ENCODE peak calls at places on chromosomes 12 and 14, in seven cellular contexts. X, M, E, A, I, L and H are unnamed samples.

GRCh38 chr14:102544034-102544744 is 34.6 kb upstream of the ANKRD9 start:
- DNase-seq in X (no peak), M (no peak), E (no peak), A (no peak), I (no peak), L (no peak), H (no peak)

GRCh38 chr12:27572486-27573255 is 48.7 kb downstream of the PPFIBP1 start:
- DNase-seq in X (no peak), M (no peak), E (no peak), A (no peak), I (no peak), L (no peak), H (no peak)

GRCh38 chr14:90608281-90608680 is 207.9 kb downstream of the TTC7B start:
- DNase-seq in X (no peak), M (no peak), E (no peak), A (no peak), I (no peak), L (no peak), H (no peak)

GRCh38 chr14:68936476-68936875 is 42.6 kb downstream of the ACTN1 start:
- DNase-seq in X (no peak), M (no peak), E (no peak), A (no peak), I (peak; percentile 46), L (no peak), H (no peak)

GRCh38 chr12:40058721-40059190 is 47.1 kb downstream of the SLC2A13 start:
- DNase-seq in X (no peak), M (no peak), E (no peak), A (no peak), I (peak; percentile 14), L (no peak), H (no peak)

GRCh38 chr12:56188786-56189335 is 422 bp downstream of the SMARCC2 start:
- DNase-seq in X (no peak), M (peak; percentile 36), E (no peak), A (no peak), I (no peak), L (no peak), H (no peak)

GRCh38 chr12:96361074-96361473 is 39.2 kb downstream of the CDK17 start:
- DNase-seq in X (no peak), M (no peak), E (no peak), A (no peak), I (no peak), L (no peak), H (no peak)

GRCh38 chr12:101697930-101698781 is 716 bp downstream of the CHPT1 start:
- DNase-seq in X (peak; percentile 34), M (peak; percentile 37), E (peak; percentile 68), A (peak; percentile 64), I (peak; percentile 29), L (peak; percentile 64), H (peak; percentile 70)

GRCh38 chr14:69235708-69236107 is 24.2 kb upstream of the GALNT16 start:
- DNase-seq in X (no peak), M (no peak), E (no peak), A (no peak), I (no peak), L (no peak), H (no peak)

GRCh38 chr12:6468283-6468575 is 2.2 kb downstream of the VAMP1 start:
- DNase-seq in X (no peak), M (no peak), E (no peak), A (no peak), I (no peak), L (no peak), H (no peak)

GRCh38 chr14:94480809-94481208 is 4.8 kb upstream of the SERPINA9 start:
- DNase-seq in X (no peak), M (no peak), E (no peak), A (no peak), I (no peak), L (no peak), H (no peak)

GRCh38 chr14:73789996-73790581 is 61.5 kb upstream of the PTGR2 start:
- DNase-seq in X (peak; percentile 85), M (no peak), E (no peak), A (no peak), I (peak; percentile 95), L (peak; percentile 63), H (no peak)

GRCh38 chr14:29755311-29756052 is 172.2 kb downstream of the PRKD1 start:
- DNase-seq in X (no peak), M (no peak), E (no peak), A (no peak), I (no peak), L (no peak), H (no peak)

GRCh38 chr12:104669057-104669770 is 212.5 kb downstream of the CHST11 start:
- DNase-seq in X (peak; percentile 69), M (no peak), E (peak; percentile 41), A (peak; percentile 80), I (peak; percentile 61), L (peak; percentile 77), H (peak; percentile 73)

GRCh38 chr14:104302794-104303405 is 164.5 kb downstream of the KIF26A start:
- DNase-seq in X (no peak), M (no peak), E (no peak), A (no peak), I (no peak), L (no peak), H (no peak)

GRCh38 chr12:41919025-41919424 is 225.6 kb downstream of the GXYLT1 start:
- DNase-seq in X (no peak), M (no peak), E (no peak), A (no peak), I (no peak), L (no peak), H (no peak)

GRCh38 chr12:41919526-41920305 is 225.0 kb downstream of the GXYLT1 start:
- DNase-seq in X (no peak), M (no peak), E (no peak), A (no peak), I (no peak), L (no peak), H (no peak)

GRCh38 chr12:41923351-41923750 is 221.3 kb downstream of the GXYLT1 start:
- DNase-seq in X (no peak), M (no peak), E (no peak), A (no peak), I (no peak), L (no peak), H (no peak)

GRCh38 chr12:41917181-41917580 is 227.5 kb downstream of the GXYLT1 start:
- DNase-seq in X (no peak), M (no peak), E (no peak), A (no peak), I (no peak), L (no peak), H (no peak)

DNA sequence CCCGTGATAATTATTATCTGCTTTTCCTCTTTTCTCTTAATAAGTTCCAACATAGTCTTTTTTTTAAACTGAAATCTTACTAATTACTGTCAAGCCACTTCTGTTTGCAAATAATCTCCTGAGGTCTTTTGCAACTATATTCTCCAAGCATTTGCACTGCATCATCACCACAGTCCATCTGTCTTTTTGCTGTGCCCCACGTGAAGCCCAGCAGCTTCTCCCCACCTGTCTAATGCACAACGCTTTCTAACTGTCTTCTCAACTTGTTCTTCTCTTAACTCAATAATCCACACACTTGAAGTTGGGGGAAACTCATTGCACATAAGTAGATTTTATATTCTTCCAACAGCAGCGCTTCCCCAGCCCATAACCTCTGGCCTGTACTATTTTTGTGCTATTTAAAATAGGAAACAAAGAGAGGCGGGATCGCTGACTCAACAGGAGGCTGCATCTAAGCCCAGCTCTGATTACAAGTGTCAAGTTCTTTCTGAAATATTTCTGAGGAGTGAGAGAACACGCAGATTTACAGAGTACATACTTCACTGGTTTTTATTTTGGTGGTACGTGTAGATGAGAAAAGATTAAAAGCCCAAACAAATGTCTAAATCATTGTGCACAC is 226.7 kb downstream of the GXYLT1 start:
- DNase-seq in X (no peak), M (no peak), E (no peak), A (no peak), I (peak; percentile 31), L (no peak), H (no peak)
- H3K4me3 ChIP-seq in X (no peak overlapping the region), M (no peak overlapping the region), E (no peak overlapping the region), A (no peak overlapping the region), I (no peak overlapping the region), L (peak overlapping the region; percentile 32), H (no peak overlapping the region)

DNA sequence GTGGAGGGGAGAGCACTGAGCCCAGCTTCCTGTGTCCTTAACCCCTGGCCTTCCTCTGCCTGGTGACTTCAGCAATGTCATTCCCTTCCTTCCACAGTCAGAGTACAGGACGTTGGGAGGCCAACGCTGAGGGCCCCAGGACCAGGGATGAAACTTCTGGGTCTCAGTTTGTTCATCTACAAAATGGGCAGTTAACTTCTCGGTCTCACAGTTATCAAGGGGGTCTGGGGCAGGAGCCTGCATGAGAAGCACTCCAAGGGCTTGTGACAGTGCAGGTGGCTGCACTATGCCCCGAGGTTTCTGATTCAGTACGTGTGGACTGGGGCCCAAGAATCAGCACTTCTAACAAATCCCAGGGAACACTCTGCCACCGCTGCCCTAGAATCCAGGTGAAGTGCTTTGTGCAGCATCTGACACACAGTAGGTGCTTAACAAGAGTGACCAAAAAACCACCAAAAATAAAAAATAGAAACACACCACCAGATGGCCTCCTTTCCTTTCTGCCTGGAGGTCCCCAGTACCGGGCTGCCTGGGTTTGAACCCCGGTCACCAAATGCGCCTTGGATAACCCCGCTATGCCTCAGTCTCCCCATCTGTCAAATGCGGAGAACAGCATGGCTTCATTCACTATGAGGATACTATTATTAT is 80.4 kb downstream of the RFLNA start:
- DNase-seq in X (no peak), M (no peak), E (no peak), A (no peak), I (no peak), L (no peak), H (no peak)
- TF ChIP-seq CTCF in X (no peak), M (peak; percentile 35), E (no peak), A (no peak), I (no peak), L (no peak), H (no peak)

DNA sequence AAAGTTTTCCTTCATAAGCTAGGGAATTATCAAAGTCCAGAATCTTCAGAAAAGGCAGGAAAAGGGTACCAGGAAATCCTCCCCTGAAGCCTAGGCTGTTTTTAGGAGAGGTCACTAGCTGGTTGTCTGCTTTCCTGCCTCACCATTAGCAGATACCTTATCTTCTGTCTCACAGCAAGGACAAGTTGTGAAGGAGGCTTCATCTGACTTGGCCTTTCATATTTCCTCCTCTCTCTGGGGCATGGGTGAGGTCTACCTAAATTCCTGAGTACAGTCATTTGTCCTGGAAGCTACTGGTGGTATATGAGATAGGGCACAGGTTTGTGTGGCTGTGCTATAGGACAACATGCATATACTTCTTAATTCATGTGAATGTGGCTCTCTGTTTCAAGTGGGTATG is 2.3 kb downstream of the FOXJ2 start:
- DNase-seq in X (no peak), M (no peak), E (no peak), A (no peak), I (no peak), L (no peak), H (no peak)
- H3K4me1 ChIP-seq in X (peaks cover 64% of the 10 kb centered on the region), M (peaks cover 31% of the 10 kb centered on the region), E (peaks cover 38% of the 10 kb centered on the region), A (peaks cover 63% of the 10 kb centered on the region), I (peaks cover 57% of the 10 kb centered on the region), L (peaks cover 84% of the 10 kb centered on the region), H (peaks cover 66% of the 10 kb centered on the region)

GRCh38 chr14:26415618-26416123 is 182.2 kb downstream of the NOVA1 start:
- DNase-seq in X (no peak), M (no peak), E (peak; percentile 34), A (peak; percentile 33), I (no peak), L (no peak), H (no peak)
- H3K4me3 ChIP-seq in X (no peak overlapping the region), M (no peak overlapping the region), E (no peak overlapping the region), A (no peak overlapping the region), I (no peak overlapping the region), L (no peak overlapping the region), H (no peak overlapping the region)